ENCODE peak calls at places on chromosomes 12 and 14, in six cellular contexts. R is stomach; U is lower leg skin; A is keratinocyte; M is effector memory CD4-positive, alpha-beta T cell; F is mucosa of descending colon. Y is an unnamed sample.

GRCh38 chr12:31118347-31118830 is 44.7 kb downstream of the DDX11 start:
- DNase-seq in M (no peak), A (no peak), U (no peak), F (no peak), R (no peak), Y (no peak)

GRCh38 chr12:85951823-85952222 is 77.7 kb downstream of the NTS start:
- DNase-seq in M (no peak), F (no peak), A (no peak), U (no peak), R (no peak), Y (no peak)

GRCh38 chr12:24864796-24865125 is 84.1 kb downstream of the BCAT1 start:
- DNase-seq in F (no peak), M (no peak), U (no peak), A (no peak), R (no peak), Y (peak; percentile 61)

GRCh38 chr14:69059658-69060648 is 80.9 kb upstream of the ACTN1 start:
- DNase-seq in F (no peak), U (no peak), A (no peak), R (no peak), M (no peak), Y (no peak)

GRCh38 chr14:99644035-99644587 is 818 bp upstream of the HHIPL1 start:
- DNase-seq in M (no peak), F (no peak), A (no peak), U (no peak), R (no peak), Y (no peak)

GRCh38 chr12:85979641-85980040 is 105.5 kb downstream of the NTS start:
- DNase-seq in U (no peak), R (no peak), F (no peak), M (no peak), A (no peak), Y (peak; percentile 56)

GRCh38 chr12:104643921-104644669 is 187.3 kb downstream of the CHST11 start:
- DNase-seq in M (no peak), U (peak; percentile 17), F (peak; percentile 64), R (peak; percentile 68), A (no peak), Y (no peak)

GRCh38 chr14:20332946-20333782 is at the start of gene CCNB1IP1:
- DNase-seq in U (peak; percentile 68), M (peak; percentile 29), R (peak; percentile 44), F (no peak), A (peak; percentile 66), Y (peak; percentile 62)

GRCh38 chr12:95681210-95681765 is 109.3 kb downstream of the NTN4 start:
- DNase-seq in M (no peak), R (no peak), F (no peak), U (no peak), A (no peak), Y (no peak)

GRCh38 chr12:130162771-130163460 is 652 bp downstream of the FZD10 start:
- DNase-seq in F (no peak), M (no peak), A (no peak), R (no peak), U (no peak), Y (no peak)
- H3K4me3 ChIP-seq in F (no peak overlapping the region), M (no peak overlapping the region), A (peak overlapping the region; percentile 33), R (peak overlapping the region; percentile 38), U (peak overlapping the region; percentile 33), Y (no peak overlapping the region)

GRCh38 chr12:94207467-94208432 is 59.4 kb downstream of the PLXNC1 start:
- DNase-seq in F (no peak), R (no peak), M (no peak), U (no peak), A (no peak), Y (no peak)
- H3K4me3 ChIP-seq in F (no peak overlapping the region), R (no peak overlapping the region), M (peak overlapping the region; percentile 39), U (no peak overlapping the region), A (no peak overlapping the region), Y (no peak overlapping the region)

DNA sequence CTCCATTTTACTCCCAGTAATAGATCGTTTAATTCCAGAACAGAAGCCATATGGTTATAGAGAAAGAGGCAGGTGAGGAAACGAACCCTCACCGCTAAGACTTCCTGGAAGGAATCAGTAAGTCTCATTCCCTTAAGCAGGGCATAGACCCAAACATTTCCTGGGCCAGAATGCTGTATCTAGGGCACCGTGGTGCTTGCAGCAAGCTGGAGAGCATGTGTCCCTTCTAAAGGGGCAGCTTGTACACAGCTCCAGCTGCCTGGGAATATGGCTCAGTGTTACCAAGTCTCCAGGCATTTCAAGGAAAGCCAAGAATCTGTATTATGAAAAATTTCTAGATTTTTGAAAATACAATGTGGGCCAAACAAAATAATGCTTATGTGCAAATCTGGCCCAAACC is 73.4 kb downstream of the PPM1H start:
- DNase-seq in R (no peak), U (no peak), A (no peak), M (no peak), F (no peak), Y (no peak)
- H3K4me3 ChIP-seq in R (no peak overlapping the region), U (no peak overlapping the region), A (no peak overlapping the region), M (no peak overlapping the region), F (no peak overlapping the region), Y (no peak overlapping the region)

DNA sequence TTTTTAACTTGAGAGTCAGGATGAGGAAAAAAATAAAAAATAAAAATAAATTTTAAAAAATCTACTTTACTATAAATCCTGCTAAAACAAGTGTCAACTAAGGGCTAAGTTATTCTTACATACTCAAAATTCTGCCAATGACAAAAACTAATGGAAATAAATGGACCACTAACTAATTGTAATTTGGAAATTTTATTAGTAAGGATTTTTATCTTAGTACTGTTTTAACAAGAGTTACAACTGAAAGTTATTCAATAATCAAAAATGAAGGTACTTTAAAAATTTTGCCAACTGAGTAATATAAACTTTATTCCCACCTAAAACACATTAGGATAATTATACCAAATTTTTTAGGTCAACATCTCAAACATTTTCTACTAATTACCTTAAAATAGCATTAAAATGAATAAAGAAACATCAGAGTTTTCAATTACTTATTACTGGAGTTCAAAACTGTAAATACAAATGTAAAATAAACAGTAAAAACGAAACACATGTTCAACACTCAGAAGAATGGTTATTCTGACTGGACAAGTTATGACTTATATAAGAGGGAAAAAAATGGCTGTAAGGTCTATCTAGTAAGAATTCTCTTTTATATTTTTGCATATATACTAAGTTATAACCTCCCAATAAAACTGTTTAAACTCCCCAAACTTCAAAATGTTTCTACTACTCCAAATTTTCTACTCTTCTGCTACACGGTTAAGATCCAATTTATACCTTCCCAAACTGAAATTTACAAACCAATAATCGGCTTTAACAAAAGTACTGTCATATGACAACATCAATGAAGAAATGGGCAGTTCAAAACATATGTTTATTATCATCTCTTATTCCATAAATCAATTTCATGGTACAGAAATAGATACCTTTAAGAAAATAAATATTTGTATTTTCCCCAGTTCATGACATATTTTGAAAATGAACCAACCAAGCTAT is 2.7 kb downstream of the HECTD1 start:
- DNase-seq in A (no peak), F (no peak), M (no peak), R (no peak), U (no peak), Y (no peak)
- H3K4me3 ChIP-seq in A (peak overlapping the region; percentile 88), F (peak overlapping the region; percentile 0), M (no peak overlapping the region), R (peak overlapping the region; percentile 78), U (no peak overlapping the region), Y (peak overlapping the region; percentile 91)

GRCh38 chr12:56118688-56119045 is 601 bp downstream of the ZC3H10 start:
- DNase-seq in F (peak; percentile 61), A (no peak), U (no peak), M (no peak), R (no peak), Y (no peak)

GRCh38 chr12:56121204-56121870 is 3.3 kb downstream of the ZC3H10 start:
- DNase-seq in U (no peak), R (no peak), M (no peak), A (no peak), F (no peak), Y (no peak)

GRCh38 chr12:56120158-56120846 is 2.2 kb downstream of the ZC3H10 start:
- DNase-seq in R (no peak), A (no peak), F (peak; percentile 62), U (no peak), M (no peak), Y (no peak)

GRCh38 chr12:56117778-56118687 is at the start of gene ZC3H10:
- DNase-seq in U (peak; percentile 99), R (peak; percentile 98), F (peak; percentile 100), M (peak; percentile 97), A (peak; percentile 98), Y (peak; percentile 93)

GRCh38 chr12:56119361-56119796 is 1.3 kb downstream of the ZC3H10 start:
- DNase-seq in A (no peak), M (peak; percentile 24), F (peak; percentile 62), R (peak; percentile 63), U (peak; percentile 64), Y (no peak)
- H3K4me3 ChIP-seq in A (no peak overlapping the region), M (peak overlapping the region; percentile 54), F (no peak overlapping the region), R (peak overlapping the region; percentile 69), U (no peak overlapping the region), Y (peak overlapping the region; percentile 73)